ENCODE peak calls at places on chromosomes 16 and 17, in eight cellular contexts. V, D, Q, E, M, O, S and T are unnamed samples.

GRCh38 chr16:54546481-54546880 is 259.9 kb upstream of the IRX3 start:
- DNase-seq in M (peak; percentile 16), E (no peak), D (no peak), V (no peak), Q (no peak), S (no peak), O (no peak), T (no peak)

GRCh38 chr16:49092704-49093103 is 188.9 kb downstream of the CBLN1 start:
- DNase-seq in M (no peak), E (no peak), V (no peak), D (no peak), S (peak; percentile 57), O (no peak), Q (no peak), T (no peak)

GRCh38 chr17:79305831-79306687 is 231.4 kb downstream of the ENGASE start:
- DNase-seq in Q (peak; percentile 64), E (no peak), V (peak; percentile 62), O (peak; percentile 19), M (peak; percentile 23), S (peak; percentile 11), D (peak; percentile 66), T (peak; percentile 41)

GRCh38 chr16:17566656-17567450 is 96.1 kb upstream of the XYLT1 start:
- DNase-seq in M (no peak), S (no peak), V (no peak), O (no peak), D (no peak), E (no peak), Q (no peak), T (no peak)

GRCh38 chr16:50489187-50489586 is 59.0 kb upstream of the NKD1 start:
- DNase-seq in V (no peak), E (no peak), D (no peak), Q (no peak), O (no peak), S (no peak), M (no peak), T (no peak)

GRCh38 chr16:81625544-81626152 is 153.4 kb upstream of the PLCG2 start:
- DNase-seq in E (peak; percentile 43), V (peak; percentile 73), O (peak; percentile 23), D (peak; percentile 77), Q (no peak), M (no peak), S (peak; percentile 65), T (peak; percentile 53)

GRCh38 chr17:31156326-31156725 is 61.5 kb downstream of the NF1 start:
- DNase-seq in O (no peak), S (no peak), D (no peak), M (no peak), V (no peak), E (peak; percentile 78), Q (no peak), T (no peak)

GRCh38 chr16:22001591-22001990 is 675 bp upstream of the PDZD9 start:
- DNase-seq in D (no peak), Q (no peak), V (no peak), M (no peak), S (peak; percentile 82), E (peak; percentile 71), O (no peak), T (no peak)

GRCh38 chr17:51087072-51087757 is 33.5 kb downstream of the SPAG9 start:
- DNase-seq in O (no peak), E (peak; percentile 50), V (no peak), S (peak; percentile 22), D (no peak), Q (no peak), M (no peak), T (no peak)

GRCh38 chr16:4475880-4476790 is at the start of gene HMOX2:
- DNase-seq in D (peak; percentile 97), Q (peak; percentile 95), V (peak; percentile 93), E (peak; percentile 86), O (peak; percentile 73), S (peak; percentile 93), M (peak; percentile 94), T (peak; percentile 93)

GRCh38 chr17:39660397-39661043 is 4.6 kb upstream of the TCAP start:
- DNase-seq in V (no peak), D (no peak), S (no peak), Q (no peak), O (no peak), M (no peak), E (no peak), T (no peak)

GRCh38 chr17:41547378-41547841 is 19.3 kb upstream of the KRT19 start:
- DNase-seq in S (peak; percentile 50), M (peak; percentile 38), V (no peak), Q (peak; percentile 69), D (no peak), E (no peak), O (no peak), T (no peak)

GRCh38 chr17:40632206-40632605 is 15.4 kb downstream of the SMARCE1 start:
- DNase-seq in E (no peak), Q (no peak), S (no peak), V (no peak), D (no peak), M (no peak), O (no peak), T (no peak)

GRCh38 chr16:85639529-85640253 is 26.6 kb downstream of the GSE1 start:
- DNase-seq in O (no peak), V (peak; percentile 91), M (no peak), Q (no peak), D (peak; percentile 78), S (no peak), E (no peak), T (peak; percentile 79)

GRCh38 chr17:81996232-81996756 is 18.9 kb downstream of the ASPSCR1 start:
- DNase-seq in M (no peak), D (no peak), S (no peak), Q (no peak), E (no peak), O (no peak), V (no peak), T (no peak)

GRCh38 chr17:48457080-48457836 is 27.2 kb upstream of the SKAP1 start:
- DNase-seq in O (peak; percentile 10), V (peak; percentile 56), S (peak; percentile 87), E (peak; percentile 39), M (peak; percentile 83), D (peak; percentile 63), Q (peak; percentile 18), T (peak; percentile 24)

GRCh38 chr16:21005008-21005407 is 104.4 kb downstream of the LYRM1 start:
- DNase-seq in M (no peak), S (no peak), O (no peak), D (no peak), V (no peak), E (no peak), Q (no peak), T (no peak)

GRCh38 chr16:14310519-14310991 is 239.4 kb downstream of the MRTFB start:
- DNase-seq in S (no peak), O (no peak), Q (no peak), M (peak; percentile 45), V (no peak), D (no peak), E (peak; percentile 50), T (no peak)

DNA sequence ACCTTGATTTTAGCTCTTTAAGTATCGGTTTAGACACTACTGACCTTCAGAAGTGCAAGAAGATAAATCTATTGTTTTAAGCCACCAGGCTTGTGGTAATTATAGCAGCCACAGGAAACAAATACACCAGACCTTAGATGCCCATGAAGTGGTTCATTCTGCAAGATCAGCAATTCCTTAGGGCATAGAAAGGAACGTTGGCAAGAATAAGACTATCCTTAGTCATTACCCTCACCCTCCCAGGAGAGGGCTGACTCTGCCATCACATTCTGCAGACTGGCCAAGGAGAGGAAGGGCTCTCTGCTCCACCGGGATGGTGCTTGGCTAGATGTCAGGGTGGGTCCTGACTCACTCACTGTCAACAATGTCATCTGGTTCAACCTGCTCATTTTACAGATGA is 14.1 kb upstream of the NDEL1 start:
- DNase-seq in Q (no peak), E (no peak), D (no peak), S (peak; percentile 62), M (no peak), V (no peak), O (no peak), T (no peak)
- H3K36me3 ChIP-seq in Q (no peaks in the 10 kb centered on the region), E (no peaks in the 10 kb centered on the region), D (no peaks in the 10 kb centered on the region), S (no peaks in the 10 kb centered on the region), M (no peaks in the 10 kb centered on the region), V (no peaks in the 10 kb centered on the region), O (no peaks in the 10 kb centered on the region), T (no peaks in the 10 kb centered on the region)

GRCh38 chr16:591892-592517 is 2.1 kb downstream of the RAB40C start:
- DNase-seq in E (no peak), S (no peak), O (no peak), Q (no peak), D (no peak), V (no peak), M (no peak), T (no peak)
- H3K4me1 ChIP-seq in E (peaks cover 13% of the 10 kb centered on the region), S (peaks cover 28% of the 10 kb centered on the region), O (peaks cover 8% of the 10 kb centered on the region), Q (peaks cover 13% of the 10 kb centered on the region), D (peaks cover 82% of the 10 kb centered on the region), V (peaks cover 52% of the 10 kb centered on the region), M (peaks cover 3% of the 10 kb centered on the region), T (peaks cover 60% of the 10 kb centered on the region)

GRCh38 chr16:87461466-87461975 is 31.3 kb downstream of the ZCCHC14 start:
- DNase-seq in E (no peak), M (peak; percentile 89), Q (no peak), S (peak; percentile 95), V (peak; percentile 72), O (peak; percentile 38), D (peak; percentile 96), T (peak; percentile 45)
- TF ChIP-seq CTCF in E (no peak), M (peak; percentile 68), Q (no peak), S (peak; percentile 64), V (peak; percentile 50), O (peak; percentile 7), D (peak; percentile 48), T (peak; percentile 52)

GRCh38 chr17:58341861-58342475 is 10.0 kb downstream of the SUPT4H1 start:
- DNase-seq in S (no peak), D (no peak), V (no peak), E (no peak), Q (no peak), O (no peak), M (no peak), T (no peak)

GRCh38 chr17:58343131-58343530 is 8.9 kb downstream of the SUPT4H1 start:
- DNase-seq in O (no peak), Q (no peak), M (no peak), S (no peak), E (no peak), V (no peak), D (no peak), T (no peak)

GRCh38 chr17:58345500-58345899 is 6.5 kb downstream of the SUPT4H1 start:
- DNase-seq in M (no peak), D (no peak), S (no peak), E (no peak), O (no peak), Q (no peak), V (no peak), T (no peak)

GRCh38 chr17:58344791-58345157 is 7.2 kb downstream of the SUPT4H1 start:
- DNase-seq in D (no peak), E (no peak), Q (no peak), V (no peak), M (no peak), S (no peak), O (no peak), T (no peak)

DNA sequence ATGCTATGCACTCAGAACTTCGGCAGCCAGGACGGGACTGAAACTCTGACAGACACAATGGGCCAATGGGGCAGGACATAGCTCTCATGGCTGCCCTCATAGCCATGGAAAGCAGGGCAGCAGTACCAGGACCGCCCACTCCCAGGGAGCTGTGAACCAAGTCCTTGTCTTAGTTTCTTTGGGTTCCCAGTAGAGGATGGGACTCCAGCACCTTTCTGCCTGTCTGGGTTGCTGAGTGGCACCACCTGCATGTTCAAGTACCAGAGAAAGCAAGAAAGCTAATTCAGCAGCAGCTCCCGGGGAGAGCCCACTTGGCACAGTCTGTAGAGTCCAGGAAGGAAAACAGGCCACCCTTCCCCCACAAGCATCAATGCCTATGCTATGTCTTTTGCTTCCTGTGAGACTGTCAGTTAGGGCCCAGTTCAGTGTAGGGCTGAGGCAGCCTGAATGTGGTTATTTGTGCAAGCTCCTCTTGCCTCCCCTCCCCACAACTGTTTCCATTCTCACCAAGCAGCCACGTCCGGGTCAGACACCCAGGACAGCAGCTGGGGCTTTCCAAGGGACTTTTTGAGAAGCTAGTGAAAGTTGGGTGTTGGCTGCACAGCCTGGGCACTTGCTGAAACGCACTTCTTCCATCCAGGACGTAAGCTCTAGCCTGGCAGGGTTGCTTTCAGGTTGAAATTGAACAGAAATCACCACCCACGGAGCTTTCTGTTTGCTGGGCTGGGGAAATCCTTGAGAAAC is 7.8 kb downstream of the SUPT4H1 start:
- DNase-seq in Q (no peak), M (no peak), S (no peak), V (no peak), D (peak; percentile 53), E (no peak), O (no peak), T (no peak)
- H3K36me3 ChIP-seq in Q (no peaks in the 10 kb centered on the region), M (peaks cover 8% of the 10 kb centered on the region), S (peaks cover 52% of the 10 kb centered on the region), V (peaks cover 58% of the 10 kb centered on the region), D (peaks cover 65% of the 10 kb centered on the region), E (peaks cover 41% of the 10 kb centered on the region), O (peaks cover 46% of the 10 kb centered on the region), T (peaks cover 54% of the 10 kb centered on the region)